ENCODE peak calls at places on chromosome 10, in six cellular contexts. M is HTR-8/SVneo, J is brain pericyte, R is sigmoid colon, K is mucosa of descending colon, G is T follicular helper cell. Z is an unnamed sample.

GRCh38 chr10:131574707-131575430 is 263.3 kb upstream of the TCERG1L start:
- DNase-seq in G (no peak), M (no peak), R (no peak), J (no peak), K (no peak), Z (no peak)

GRCh38 chr10:125344573-125345121 is 184.3 kb upstream of the CTBP2 start:
- DNase-seq in J (no peak), G (no peak), K (peak), R (no peak), M (no peak), Z (no peak)

GRCh38 chr10:122821808-122822207 is 23.8 kb downstream of the CUZD1 start:
- DNase-seq in M (no peak), K (no peak), R (no peak), G (no peak), J (no peak), Z (no peak)

GRCh38 chr10:118471863-118472262 is 123.6 kb downstream of the PRLHR start:
- DNase-seq in J (no peak), G (no peak), K (no peak), R (no peak), M (no peak), Z (no peak)

GRCh38 chr10:72694476-72695369 is 2.8 kb downstream of the MCU start:
- DNase-seq in K (no peak), G (no peak), M (no peak), J (no peak), R (no peak), Z (peak)

GRCh38 chr10:101258179-101258885 is 29.1 kb upstream of the LBX1 start:
- DNase-seq in J (no peak), K (no peak), G (no peak), M (no peak), R (no peak), Z (no peak)

GRCh38 chr10:77118603-77119282 is 518.9 kb downstream of the KCNMA1 start:
- DNase-seq in K (no peak), R (no peak), G (no peak), J (no peak), M (no peak), Z (no peak)

GRCh38 chr10:113300628-113301027 is 252.2 kb upstream of the HABP2 start:
- DNase-seq in R (no peak), M (no peak), G (no peak), K (no peak), J (no peak), Z (no peak)

GRCh38 chr10:3139135-3139910 is 33.3 kb downstream of the PITRM1 start:
- DNase-seq in K (no peak), G (no peak), J (no peak), R (peak), M (no peak), Z (no peak)

GRCh38 chr10:16612148-16612742 is 90.6 kb upstream of the C1QL3 start:
- DNase-seq in J (no peak), K (no peak), G (no peak), M (peak), R (no peak), Z (peak)

GRCh38 chr10:123808873-123809272 is 82.7 kb downstream of the CPXM2 start:
- DNase-seq in G (no peak), K (no peak), R (no peak), M (no peak), J (no peak), Z (peak)

GRCh38 chr10:35781643-35782035 is 139.5 kb upstream of the FZD8 start:
- DNase-seq in M (no peak), G (no peak), K (no peak), J (no peak), R (no peak), Z (no peak)

GRCh38 chr10:106559442-106559841 is 605.1 kb downstream of the SORCS1 start:
- DNase-seq in R (no peak), M (no peak), G (no peak), J (no peak), K (no peak), Z (no peak)

GRCh38 chr10:71963351-71963755 is 842 bp upstream of the CHST3 start:
- DNase-seq in G (no peak), R (peak), K (no peak), M (no peak), J (no peak), Z (no peak)

GRCh38 chr10:122113161-122113944 is 124.4 kb downstream of the TACC2 start:
- DNase-seq in M (peak), G (no peak), R (peak), K (peak), J (no peak), Z (peak)

GRCh38 chr10:91974960-91975359 is 51.4 kb downstream of the BTAF1 start:
- DNase-seq in R (no peak), M (no peak), K (no peak), G (no peak), J (no peak), Z (no peak)

GRCh38 chr10:61744469-61744868 is 81.7 kb downstream of the CABCOCO1 start:
- DNase-seq in K (no peak), R (no peak), M (no peak), G (no peak), J (no peak), Z (no peak)

GRCh38 chr10:48285710-48286109 is 11.2 kb upstream of the FRMPD2 start:
- DNase-seq in G (no peak), J (no peak), K (no peak), M (no peak), R (no peak), Z (no peak)

GRCh38 chr10:43623351-43623750 is 17.1 kb downstream of the ZNF485 start:
- DNase-seq in G (no peak), R (no peak), J (no peak), K (no peak), M (no peak), Z (no peak)

GRCh38 chr10:15433850-15434537 is 62.9 kb upstream of the FAM171A1 start:
- DNase-seq in J (no peak), R (no peak), G (no peak), M (peak), K (no peak), Z (peak)

Z was measured in NCI-H460.